ENCODE peak calls at places on chromosome 22, in ten cellular contexts. D is endodermal cell, W is fibroblast of pulmonary artery, J is spleen, V is stomach, P is cardiac muscle cell, A is psoas muscle, T is OCI-LY7, C is pancreas, B is choroid plexus epithelial cell. Z is an unnamed sample.

GRCh38 chr22:50531546-50532352 is 1.9 kb upstream of the TYMP start:
- DNase-seq in P (peak), D (peak), C (peak), T (peak), V (peak), J (peak), B (peak), A (peak), W (peak), Z (no peak)

GRCh38 chr22:40729284-40729683 is 50.0 kb downstream of the MCHR1 start:
- DNase-seq in T (no peak), D (no peak), J (no peak), B (no peak), V (no peak), P (no peak), C (no peak), A (no peak), W (no peak), Z (no peak)

GRCh38 chr22:28710112-28710888 is 30.7 kb upstream of the TTC28 start:
- DNase-seq in J (no peak), W (peak), B (peak), A (no peak), T (no peak), V (no peak), C (no peak), D (no peak), P (peak), Z (peak)

GRCh38 chr22:46604306-46604690 is 15.9 kb upstream of the GRAMD4 start:
- DNase-seq in J (no peak), W (no peak), T (no peak), B (peak), C (no peak), D (no peak), V (no peak), P (peak), A (peak), Z (no peak)

GRCh38 chr22:28174509-28174908 is 255.5 kb upstream of the PITPNB start:
- DNase-seq in J (no peak), B (no peak), D (no peak), A (no peak), V (no peak), C (no peak), P (no peak), T (no peak), W (no peak), Z (no peak)

GRCh38 chr22:19180234-19180633 is 1.7 kb upstream of the SLC25A1 start:
- DNase-seq in W (no peak), T (no peak), J (no peak), C (no peak), B (no peak), V (no peak), D (no peak), P (no peak), A (peak), Z (no peak)

GRCh38 chr22:24593810-24594568 is 1.1 kb upstream of the LRRC75B start:
- DNase-seq in D (peak), J (no peak), C (no peak), T (no peak), B (no peak), P (no peak), W (no peak), A (no peak), V (no peak), Z (peak)

GRCh38 chr22:50074056-50074455 is 11.2 kb downstream of the MLC1 start:
- DNase-seq in J (peak), V (no peak), T (no peak), C (no peak), A (no peak), D (peak), B (no peak), W (no peak), P (no peak), Z (no peak)

GRCh38 chr22:42022162-42022847 is 23.7 kb downstream of the WBP2NL start:
- DNase-seq in C (no peak), V (no peak), B (no peak), T (peak), J (no peak), P (no peak), W (no peak), D (no peak), A (no peak), Z (no peak)

GRCh38 chr22:30197389-30197788 is 49.2 kb downstream of the LIF start:
- DNase-seq in V (no peak), W (no peak), J (no peak), A (no peak), D (peak), C (no peak), T (no peak), P (no peak), B (no peak), Z (no peak)

GRCh38 chr22:27851974-27852713 is 50.6 kb upstream of the MN1 start:
- DNase-seq in T (no peak), A (no peak), V (no peak), P (peak), J (no peak), D (no peak), B (peak), C (no peak), W (peak), Z (no peak)

GRCh38 chr22:39938509-39938908 is 21.7 kb upstream of the TMA7B start:
- DNase-seq in A (no peak), T (no peak), W (no peak), V (no peak), D (no peak), P (no peak), J (no peak), C (no peak), B (no peak), Z (no peak)

GRCh38 chr22:19419464-19420178 is 11.9 kb downstream of the HIRA start:
- DNase-seq in C (no peak), J (no peak), D (peak), B (peak), V (no peak), T (peak), W (peak), P (peak), A (no peak), Z (no peak)

GRCh38 chr22:47083379-47083986 is 321.0 kb downstream of the TBC1D22A start:
- DNase-seq in V (no peak), W (no peak), B (no peak), T (no peak), C (no peak), J (no peak), P (no peak), A (no peak), D (peak), Z (no peak)

DNA sequence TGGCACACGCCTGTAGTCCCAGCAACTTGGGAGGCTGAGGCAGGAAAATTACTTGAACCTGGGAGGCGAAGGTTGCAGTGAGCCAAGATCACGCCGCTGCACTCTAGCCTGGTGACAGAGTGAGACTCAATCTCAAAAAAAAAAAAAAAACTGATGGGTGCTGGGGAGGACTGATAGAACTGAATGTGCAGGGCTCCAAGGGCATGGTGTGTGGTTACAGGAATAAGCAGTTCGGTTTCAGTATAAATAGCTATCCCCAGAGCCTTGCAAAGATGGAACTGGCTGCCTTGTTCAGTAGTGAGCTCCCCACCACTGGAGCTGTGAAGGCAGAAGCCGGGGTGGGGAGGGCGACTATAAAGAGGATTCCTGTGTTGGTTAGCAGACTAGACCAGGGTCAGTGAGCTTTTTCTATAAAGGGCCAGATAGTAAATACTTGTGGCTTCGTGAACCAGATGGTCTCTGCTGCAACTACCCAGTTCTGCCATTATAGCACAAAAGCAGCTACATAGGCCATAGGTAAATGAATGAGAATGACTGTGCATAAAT is 5.9 kb downstream of the TOM1 start:
- DNase-seq in D (no peak), T (no peak), A (no peak), J (peak), P (no peak), C (no peak), W (no peak), V (no peak), B (peak), Z (no peak)
- TF ChIP-seq CTCF in D (no peak), T (no peak), A (no peak), J (no peak), P (no peak), C (no peak), W (no peak), V (no peak), B (no peak), Z (no peak)

GRCh38 chr22:48556751-48557150 is 1270.9 kb downstream of the BRD1 start:
- DNase-seq in T (no peak), V (no peak), B (no peak), D (no peak), J (no peak), C (peak), P (no peak), W (no peak), A (no peak), Z (no peak)
- H3K4me3 ChIP-seq in T (no peak), V (no peak), B (no peak), D (no peak), J (no peak), C (no peak), P (no peak), W (no peak), A (no peak), Z (no peak)

GRCh38 chr22:38223289-38223960 is 21.6 kb downstream of the MAFF start:
- DNase-seq in D (no peak), T (peak), V (no peak), J (no peak), P (no peak), B (no peak), W (no peak), C (no peak), A (no peak), Z (no peak)
- TF ChIP-seq CTCF in D (peak), T (peak), V (no peak), J (no peak), P (no peak), B (no peak), W (no peak), C (no peak), A (no peak), Z (no peak)

GRCh38 chr22:48491451-48491941 is 1336.2 kb downstream of the BRD1 start:
- DNase-seq in V (no peak), J (peak), T (no peak), P (no peak), D (peak), W (no peak), A (no peak), B (no peak), C (no peak), Z (no peak)

GRCh38 chr22:48489551-48490512 is 1337.8 kb downstream of the BRD1 start:
- DNase-seq in W (no peak), T (no peak), J (peak), C (no peak), B (no peak), D (peak), A (no peak), P (peak), V (peak), Z (no peak)

GRCh38 chr22:48488611-48489456 is 1338.8 kb downstream of the BRD1 start:
- DNase-seq in V (no peak), W (no peak), T (no peak), P (no peak), C (no peak), B (no peak), J (peak), D (peak), A (no peak), Z (no peak)

GRCh38 chr22:48492371-48493320 is 1335.0 kb downstream of the BRD1 start:
- DNase-seq in B (peak), J (peak), W (peak), A (peak), D (peak), T (peak), V (peak), C (peak), P (peak), Z (peak)

GRCh38 chr22:48490513-48491411 is 1336.9 kb downstream of the BRD1 start:
- DNase-seq in P (no peak), A (no peak), V (peak), C (no peak), T (no peak), D (peak), B (no peak), W (no peak), J (peak), Z (no peak)
- H3K4me3 ChIP-seq in P (peak), A (peak), V (peak), C (peak), T (no peak), D (peak), B (no peak), W (peak), J (peak), Z (no peak)

GRCh38 chr22:45338795-45339194 is 29.1 kb downstream of the FAM118A start:
- DNase-seq in A (no peak), T (no peak), V (no peak), P (no peak), W (no peak), C (no peak), J (no peak), D (no peak), B (no peak), Z (no peak)

GRCh38 chr22:45343143-45343542 is 33.4 kb downstream of the FAM118A start:
- DNase-seq in B (no peak), A (no peak), D (no peak), C (no peak), V (no peak), T (no peak), P (no peak), W (no peak), J (no peak), Z (no peak)

GRCh38 chr22:45341503-45341902 is 31.8 kb downstream of the FAM118A start:
- DNase-seq in P (no peak), C (no peak), W (no peak), T (no peak), V (no peak), A (no peak), B (no peak), J (no peak), D (no peak), Z (no peak)

GRCh38 chr22:45340323-45340722 is 30.6 kb downstream of the FAM118A start:
- DNase-seq in T (no peak), D (no peak), B (no peak), P (no peak), C (no peak), J (no peak), A (no peak), W (no peak), V (no peak), Z (no peak)

DNA sequence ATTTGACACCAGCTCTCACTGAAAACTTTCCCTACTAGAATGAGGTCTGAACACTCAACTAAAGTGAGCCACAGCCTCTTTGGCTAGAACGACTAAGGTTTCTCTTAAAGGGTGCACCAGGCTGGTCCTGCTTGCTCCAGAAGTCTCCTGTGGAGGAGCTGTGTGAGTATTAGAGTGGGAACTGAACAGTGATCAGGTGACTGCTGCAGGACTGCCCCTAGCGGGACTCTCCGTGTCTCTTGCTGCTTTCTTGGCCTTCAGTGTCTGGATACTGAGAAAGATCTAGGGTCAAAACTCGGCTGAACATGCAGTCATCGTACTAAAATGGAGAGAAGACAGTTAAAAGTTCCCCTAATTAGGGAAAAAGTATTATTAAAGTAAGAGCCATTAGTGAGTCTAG is 34.6 kb downstream of the FAM118A start:
- DNase-seq in B (peak), D (peak), W (peak), C (no peak), A (no peak), J (no peak), P (peak), T (no peak), V (no peak), Z (no peak)
- TF ChIP-seq CTCF in B (peak), D (peak), W (peak), C (no peak), A (peak), J (no peak), P (no peak), T (no peak), V (no peak), Z (no peak)

GRCh38 chr22:37053310-37054077 is 2.0 kb downstream of the KCTD17 start:
- DNase-seq in J (no peak), V (no peak), D (no peak), W (peak), T (no peak), B (no peak), P (peak), A (no peak), C (no peak), Z (no peak)

GRCh38 chr22:37052386-37053309 is 1.1 kb downstream of the KCTD17 start:
- DNase-seq in J (peak), T (no peak), V (no peak), B (no peak), C (no peak), D (no peak), A (no peak), P (no peak), W (no peak), Z (no peak)

GRCh38 chr22:37051629-37052385 is at the start of gene KCTD17:
- DNase-seq in V (peak), B (peak), W (peak), C (peak), D (peak), P (peak), J (peak), A (peak), T (peak), Z (no peak)

GRCh38 chr22:37049224-37049623 is 2.3 kb upstream of the KCTD17 start:
- DNase-seq in P (no peak), A (no peak), T (no peak), V (no peak), W (no peak), D (no peak), C (no peak), B (no peak), J (no peak), Z (no peak)

DNA sequence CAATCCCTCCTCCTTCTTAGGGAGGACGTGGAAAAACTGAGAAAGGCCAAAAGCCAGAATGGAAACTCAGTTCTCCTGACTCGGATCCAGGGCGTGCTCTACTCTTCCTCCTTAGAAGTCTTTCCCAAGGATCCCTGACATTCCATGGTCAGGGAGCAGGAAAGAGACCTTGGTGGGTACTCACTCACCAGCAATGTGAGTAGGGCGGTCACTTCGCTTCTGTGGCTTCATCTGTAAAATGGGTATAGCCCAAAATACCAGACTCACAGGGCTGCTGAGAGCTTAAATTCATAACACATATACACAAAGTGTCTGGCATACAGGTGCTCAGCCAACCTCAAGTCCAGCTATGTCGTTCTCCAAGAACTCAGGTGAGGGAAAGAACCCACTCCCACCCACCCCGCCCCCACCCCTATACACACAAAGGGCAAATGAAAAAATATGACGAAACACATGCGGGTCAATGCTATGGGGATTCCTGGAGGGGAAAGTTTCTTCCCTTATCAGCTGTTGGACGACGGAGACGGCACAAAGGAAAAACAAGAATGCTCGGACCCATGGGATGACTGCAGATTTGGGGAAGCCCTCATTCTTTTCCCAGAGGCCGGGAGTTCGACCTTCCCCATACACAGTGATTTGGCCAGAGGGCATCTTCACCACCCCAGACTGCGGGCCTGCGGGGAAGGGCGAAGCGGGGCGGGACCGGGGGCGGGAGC is 471 bp upstream of the KCTD17 start:
- DNase-seq in A (no peak), T (no peak), V (no peak), B (no peak), D (no peak), C (no peak), W (no peak), P (no peak), J (no peak), Z (no peak)
- H3K4me3 ChIP-seq in A (peak), T (peak), V (peak), B (peak), D (peak), C (peak), W (peak), P (peak), J (peak), Z (no peak)

DNA sequence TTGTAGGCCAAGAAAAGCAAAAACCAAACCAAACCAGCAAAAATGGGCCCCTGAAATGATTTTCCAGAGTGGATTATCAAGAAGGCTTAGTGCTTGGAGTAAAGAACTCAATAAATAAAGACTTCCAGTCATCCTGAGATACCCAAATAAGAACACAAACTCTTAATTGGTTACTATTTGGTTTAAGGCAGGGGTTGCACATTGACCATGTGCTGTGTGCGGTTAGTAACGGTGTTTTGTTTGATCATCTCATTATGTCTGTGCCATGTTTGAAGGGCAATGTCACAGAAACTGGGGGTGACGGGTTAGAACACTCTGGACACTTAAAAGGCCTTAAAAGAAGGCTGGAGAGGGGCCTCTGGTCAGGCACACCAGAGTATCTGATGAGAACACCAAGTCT is 9.7 kb upstream of the MICAL3 start:
- DNase-seq in V (no peak), W (no peak), J (no peak), P (no peak), D (no peak), A (no peak), B (no peak), C (no peak), T (no peak), Z (no peak)
- TF ChIP-seq CTCF in V (no peak), W (no peak), J (no peak), P (no peak), D (no peak), A (no peak), B (no peak), C (no peak), T (no peak), Z (no peak)